ENCODE peak calls at places on chromosomes 12 and 14, in four cellular contexts. One of them, this sample, is unnamed.

GRCh38 chr12:32692358-32692757 is 13.3 kb downstream of the DNM1L start:
- DNase-seq in tibial artery: no peak
- DNase-seq in cardiac muscle cell: no peak
- DNase-seq in body of pancreas: no peak
- DNase-seq in this sample: no peak

GRCh38 chr12:132559652-132560420 is 50.5 kb downstream of the LRCOL1 start:
- DNase-seq in body of pancreas: peak
- DNase-seq in tibial artery: no peak
- DNase-seq in cardiac muscle cell: peak
- DNase-seq in this sample: no peak

GRCh38 chr14:35682802-35683201 is 126.3 kb downstream of the RALGAPA1 start:
- DNase-seq in cardiac muscle cell: no peak
- DNase-seq in body of pancreas: no peak
- DNase-seq in tibial artery: no peak
- DNase-seq in this sample: no peak

GRCh38 chr12:115988629-115989563 is 288.6 kb downstream of the MED13L start:
- DNase-seq in cardiac muscle cell: no peak
- DNase-seq in tibial artery: no peak
- DNase-seq in body of pancreas: no peak
- DNase-seq in this sample: no peak

GRCh38 chr12:109182041-109182839 is 65.9 kb downstream of the ACACB start:
- DNase-seq in cardiac muscle cell: no peak
- DNase-seq in body of pancreas: no peak
- DNase-seq in tibial artery: no peak
- DNase-seq in this sample: no peak

GRCh38 chr12:68919581-68920239 is 13.3 kb downstream of the CPM start:
- DNase-seq in body of pancreas: no peak
- DNase-seq in cardiac muscle cell: peak
- DNase-seq in tibial artery: no peak
- DNase-seq in this sample: no peak

GRCh38 chr12:323507-323906 is 60.9 kb upstream of the SLC6A13 start:
- DNase-seq in tibial artery: no peak
- DNase-seq in cardiac muscle cell: no peak
- DNase-seq in body of pancreas: no peak
- DNase-seq in this sample: no peak

GRCh38 chr12:89862511-89863331 is 154.1 kb upstream of the ATP2B1 start:
- DNase-seq in cardiac muscle cell: no peak
- DNase-seq in body of pancreas: no peak
- DNase-seq in tibial artery: no peak
- DNase-seq in this sample: peak

GRCh38 chr12:26275313-26276257 is 80.2 kb downstream of the SSPN start:
- DNase-seq in body of pancreas: no peak
- DNase-seq in tibial artery: no peak
- DNase-seq in cardiac muscle cell: peak
- DNase-seq in this sample: no peak

GRCh38 chr12:115341442-115341841 is 657.5 kb upstream of the TBX3 start:
- DNase-seq in body of pancreas: peak
- DNase-seq in cardiac muscle cell: peak
- DNase-seq in tibial artery: peak
- DNase-seq in this sample: peak

GRCh38 chr12:12999276-12999958 is 648 bp downstream of the HEBP1 start:
- DNase-seq in cardiac muscle cell: peak
- DNase-seq in tibial artery: no peak
- DNase-seq in body of pancreas: no peak
- DNase-seq in this sample: no peak

GRCh38 chr12:57110189-57111045 is 745 bp downstream of the STAT6 start:
- DNase-seq in cardiac muscle cell: peak
- DNase-seq in body of pancreas: peak
- DNase-seq in tibial artery: peak
- DNase-seq in this sample: peak

GRCh38 chr14:74962493-74962892 is 7.1 kb upstream of the PGF start:
- DNase-seq in cardiac muscle cell: no peak
- DNase-seq in tibial artery: no peak
- DNase-seq in body of pancreas: no peak
- DNase-seq in this sample: peak

GRCh38 chr12:132367852-132368251 is 38.5 kb upstream of the GALNT9 start:
- DNase-seq in body of pancreas: no peak
- DNase-seq in tibial artery: no peak
- DNase-seq in cardiac muscle cell: no peak
- DNase-seq in this sample: no peak

GRCh38 chr14:43407721-43408120 is 1099.4 kb downstream of the FSCB start:
- DNase-seq in tibial artery: no peak
- DNase-seq in cardiac muscle cell: no peak
- DNase-seq in body of pancreas: no peak
- DNase-seq in this sample: no peak

GRCh38 chr14:56216631-56217379 is 98.6 kb downstream of the PELI2 start:
- DNase-seq in tibial artery: no peak
- DNase-seq in body of pancreas: peak
- DNase-seq in cardiac muscle cell: peak
- DNase-seq in this sample: no peak

GRCh38 chr14:49052516-49052915 is 533.7 kb downstream of the RPS29 start:
- DNase-seq in body of pancreas: no peak
- DNase-seq in tibial artery: no peak
- DNase-seq in cardiac muscle cell: no peak
- DNase-seq in this sample: no peak

GRCh38 chr14:65219353-65219752 is 117.0 kb upstream of the MAX start:
- DNase-seq in tibial artery: no peak
- DNase-seq in cardiac muscle cell: no peak
- DNase-seq in body of pancreas: no peak
- DNase-seq in this sample: no peak

GRCh38 chr14:104366931-104367810 is 212.4 kb upstream of the C14orf180 start:
- DNase-seq in cardiac muscle cell: no peak
- DNase-seq in body of pancreas: no peak
- DNase-seq in tibial artery: no peak
- DNase-seq in this sample: peak

GRCh38 chr12:12441051-12441807 is 84.4 kb downstream of the BORCS5 start:
- DNase-seq in body of pancreas: no peak
- DNase-seq in cardiac muscle cell: no peak
- DNase-seq in tibial artery: no peak
- DNase-seq in this sample: no peak

GRCh38 chr12:13205809-13206559 is 9.5 kb downstream of the EMP1 start:
- DNase-seq in body of pancreas: no peak
- DNase-seq in cardiac muscle cell: peak
- DNase-seq in tibial artery: no peak
- DNase-seq in this sample: no peak

GRCh38 chr12:4274396-4274959 is 916 bp downstream of the CCND2 start:
- DNase-seq in tibial artery: no peak
- DNase-seq in cardiac muscle cell: no peak
- DNase-seq in body of pancreas: no peak
- DNase-seq in this sample: peak

GRCh38 chr12:48514728-48515127 is 10.7 kb upstream of the OR8S1 start:
- DNase-seq in cardiac muscle cell: no peak
- DNase-seq in tibial artery: no peak
- DNase-seq in body of pancreas: no peak
- DNase-seq in this sample: no peak

GRCh38 chr12:128619263-128619662 is 204.5 kb downstream of the SLC15A4 start:
- DNase-seq in cardiac muscle cell: no peak
- DNase-seq in tibial artery: no peak
- DNase-seq in body of pancreas: no peak
- DNase-seq in this sample: no peak

GRCh38 chr14:26380616-26381015 is 217.2 kb downstream of the NOVA1 start:
- DNase-seq in tibial artery: no peak
- DNase-seq in body of pancreas: no peak
- DNase-seq in cardiac muscle cell: no peak
- DNase-seq in this sample: no peak

GRCh38 chr12:17992002-17992656 is 97.9 kb downstream of the RERGL start:
- DNase-seq in body of pancreas: no peak
- DNase-seq in tibial artery: no peak
- DNase-seq in cardiac muscle cell: peak
- DNase-seq in this sample: no peak

GRCh38 chr14:104665092-104665662 is 24.2 kb upstream of the INF2 start:
- DNase-seq in tibial artery: no peak
- DNase-seq in cardiac muscle cell: peak
- DNase-seq in body of pancreas: no peak
- DNase-seq in this sample: no peak

GRCh38 chr12:49546481-49546880 is 7.7 kb downstream of the KCNH3 start:
- DNase-seq in tibial artery: no peak
- DNase-seq in cardiac muscle cell: no peak
- DNase-seq in body of pancreas: no peak
- DNase-seq in this sample: no peak

GRCh38 chr14:90697146-90697545 is 119.1 kb downstream of the TTC7B start:
- DNase-seq in body of pancreas: no peak
- DNase-seq in tibial artery: no peak
- DNase-seq in cardiac muscle cell: no peak
- DNase-seq in this sample: no peak
- H3K27ac ChIP-seq in body of pancreas: no peak
- H3K27ac ChIP-seq in tibial artery: peak
- H3K27ac ChIP-seq in cardiac muscle cell: no peak
- H3K27ac ChIP-seq in this sample: peak

GRCh38 chr14:69615471-69616407 is 4.3 kb downstream of the SUSD6 start:
- DNase-seq in body of pancreas: peak
- DNase-seq in tibial artery: peak
- DNase-seq in cardiac muscle cell: peak
- DNase-seq in this sample: no peak
- H3K27ac ChIP-seq in body of pancreas: peak
- H3K27ac ChIP-seq in tibial artery: peak
- H3K27ac ChIP-seq in cardiac muscle cell: peak
- H3K27ac ChIP-seq in this sample: peak

GRCh38 chr12:46770501-46771183 is 55.2 kb downstream of the SLC38A4 start:
- DNase-seq in cardiac muscle cell: peak
- DNase-seq in body of pancreas: peak
- DNase-seq in tibial artery: no peak
- DNase-seq in this sample: no peak
- H3K27ac ChIP-seq in cardiac muscle cell: peak
- H3K27ac ChIP-seq in body of pancreas: peak
- H3K27ac ChIP-seq in tibial artery: no peak
- H3K27ac ChIP-seq in this sample: no peak

DNA sequence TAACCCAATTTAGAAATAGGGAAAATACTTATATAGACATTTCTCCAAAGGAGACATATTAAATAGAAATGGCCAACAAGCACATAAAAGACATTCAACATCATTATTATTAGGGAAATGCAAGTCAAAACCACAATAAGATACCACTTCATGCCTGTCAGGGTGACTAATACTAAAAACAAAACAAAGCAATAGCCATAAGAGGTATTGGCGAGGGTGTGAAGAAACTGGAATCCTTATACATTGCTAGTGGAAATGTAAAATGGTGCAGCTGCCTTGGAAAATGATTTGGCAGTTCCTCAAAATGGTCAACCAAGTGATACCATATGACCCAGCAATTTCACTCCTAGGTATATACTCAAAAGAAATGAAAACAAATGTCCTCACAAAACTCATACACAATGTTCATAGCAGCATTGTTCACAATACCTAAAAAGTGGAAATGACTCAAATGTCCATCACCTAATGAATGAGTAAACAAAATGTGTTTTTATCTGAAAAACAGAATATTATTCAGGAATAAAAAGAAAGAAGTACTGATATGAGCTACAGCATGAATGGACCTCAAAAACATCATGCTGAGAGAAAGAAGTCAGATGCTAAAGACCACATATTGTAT is 26.9 kb downstream of the GPR135 start:
- DNase-seq in tibial artery: no peak
- DNase-seq in cardiac muscle cell: peak
- DNase-seq in body of pancreas: no peak
- DNase-seq in this sample: no peak
- H3K27ac ChIP-seq in tibial artery: peak
- H3K27ac ChIP-seq in cardiac muscle cell: no peak
- H3K27ac ChIP-seq in body of pancreas: no peak
- H3K27ac ChIP-seq in this sample: no peak

GRCh38 chr14:94051779-94052178 is 25.6 kb downstream of the OTUB2 start:
- DNase-seq in tibial artery: peak
- DNase-seq in body of pancreas: no peak
- DNase-seq in cardiac muscle cell: no peak
- DNase-seq in this sample: no peak

GRCh38 chr14:94054936-94055335 is 26.1 kb downstream of the DDX24 start:
- DNase-seq in tibial artery: peak
- DNase-seq in cardiac muscle cell: no peak
- DNase-seq in body of pancreas: no peak
- DNase-seq in this sample: no peak

GRCh38 chr14:94054401-94054800 is 26.6 kb downstream of the DDX24 start:
- DNase-seq in body of pancreas: no peak
- DNase-seq in tibial artery: peak
- DNase-seq in cardiac muscle cell: no peak
- DNase-seq in this sample: no peak

GRCh38 chr14:94051115-94051514 is 25.0 kb downstream of the OTUB2 start:
- DNase-seq in body of pancreas: no peak
- DNase-seq in tibial artery: peak
- DNase-seq in cardiac muscle cell: peak
- DNase-seq in this sample: no peak

GRCh38 chr14:94052662-94053061 is 26.5 kb downstream of the OTUB2 start:
- DNase-seq in body of pancreas: no peak
- DNase-seq in tibial artery: peak
- DNase-seq in cardiac muscle cell: no peak
- DNase-seq in this sample: no peak
- H3K27ac ChIP-seq in body of pancreas: no peak
- H3K27ac ChIP-seq in tibial artery: no peak
- H3K27ac ChIP-seq in cardiac muscle cell: peak
- H3K27ac ChIP-seq in this sample: no peak

GRCh38 chr14:91219505-91220389 is 24.8 kb downstream of the GPR68 start:
- DNase-seq in body of pancreas: no peak
- DNase-seq in cardiac muscle cell: no peak
- DNase-seq in tibial artery: no peak
- DNase-seq in this sample: no peak

GRCh38 chr14:91218041-91218440 is 26.5 kb downstream of the GPR68 start:
- DNase-seq in tibial artery: no peak
- DNase-seq in body of pancreas: no peak
- DNase-seq in cardiac muscle cell: no peak
- DNase-seq in this sample: no peak

GRCh38 chr14:91221270-91221669 is 23.2 kb downstream of the GPR68 start:
- DNase-seq in cardiac muscle cell: no peak
- DNase-seq in tibial artery: no peak
- DNase-seq in body of pancreas: no peak
- DNase-seq in this sample: no peak

GRCh38 chr14:91223028-91223783 is 21.3 kb downstream of the GPR68 start:
- DNase-seq in tibial artery: no peak
- DNase-seq in cardiac muscle cell: no peak
- DNase-seq in body of pancreas: no peak
- DNase-seq in this sample: no peak

GRCh38 chr14:91220581-91221000 is 23.9 kb downstream of the GPR68 start:
- DNase-seq in cardiac muscle cell: no peak
- DNase-seq in body of pancreas: no peak
- DNase-seq in tibial artery: no peak
- DNase-seq in this sample: no peak
- H3K27ac ChIP-seq in cardiac muscle cell: no peak
- H3K27ac ChIP-seq in body of pancreas: no peak
- H3K27ac ChIP-seq in tibial artery: no peak
- H3K27ac ChIP-seq in this sample: no peak

GRCh38 chr12:92582888-92583287 is 119.9 kb upstream of the PLEKHG7 start:
- DNase-seq in tibial artery: no peak
- DNase-seq in cardiac muscle cell: no peak
- DNase-seq in body of pancreas: no peak
- DNase-seq in this sample: no peak
- H3K27ac ChIP-seq in tibial artery: no peak
- H3K27ac ChIP-seq in cardiac muscle cell: no peak
- H3K27ac ChIP-seq in body of pancreas: no peak
- H3K27ac ChIP-seq in this sample: no peak